ENCODE peak calls at places on chromosome 7, in seven cellular contexts. T is stomach, R is body of pancreas, U is GM12878, V is HCT116, K is transverse colon, H is esophagus squamous epithelium. C is an unnamed sample.

GRCh38 chr7:42155836-42156540 is 81.0 kb downstream of the GLI3 start:
- DNase-seq in V (no peak), U (no peak), K (no peak), R (no peak), T (no peak), H (no peak), C (no peak)

GRCh38 chr7:156820445-156821063 is 72.4 kb downstream of the LMBR1 start:
- DNase-seq in T (no peak), U (no peak), H (no peak), R (no peak), K (no peak), V (no peak), C (no peak)

GRCh38 chr7:93906267-93906666 is at the start of gene GNGT1:
- DNase-seq in H (no peak), V (no peak), T (no peak), U (no peak), R (no peak), K (no peak), C (no peak)

GRCh38 chr7:151579642-151580041 is 59.9 kb upstream of the RHEB start:
- DNase-seq in H (no peak), T (no peak), V (no peak), K (no peak), R (no peak), U (no peak), C (no peak)

GRCh38 chr7:84042110-84042539 is 152.5 kb downstream of the SEMA3A start:
- DNase-seq in U (no peak), T (peak; percentile 26), H (no peak), R (no peak), K (no peak), V (peak; percentile 36), C (peak; percentile 29)

GRCh38 chr7:21218155-21218554 is 209.7 kb upstream of the SP4 start:
- DNase-seq in K (no peak), T (no peak), R (no peak), V (no peak), U (no peak), H (no peak), C (no peak)

GRCh38 chr7:90250601-90251303 is 5.8 kb downstream of the CFAP69 start:
- DNase-seq in K (no peak), T (no peak), R (no peak), H (no peak), V (no peak), U (no peak), C (no peak)

GRCh38 chr7:139583826-139584553 is 60.5 kb downstream of the CLEC2L start:
- DNase-seq in H (no peak), V (no peak), K (no peak), T (peak; percentile 15), R (no peak), U (no peak), C (no peak)

GRCh38 chr7:157685430-157686284 is 348.9 kb downstream of the DNAJB6 start:
- DNase-seq in T (no peak), R (peak; percentile 7), V (no peak), U (no peak), K (no peak), H (no peak), C (peak; percentile 70)

GRCh38 chr7:42456267-42456666 is 219.3 kb upstream of the GLI3 start:
- DNase-seq in U (no peak), V (no peak), H (no peak), T (no peak), K (no peak), R (no peak), C (no peak)

GRCh38 chr7:12684733-12685132 is 2.7 kb upstream of the ARL4A start:
- DNase-seq in R (no peak), V (no peak), U (no peak), T (no peak), K (no peak), H (no peak), C (no peak)

GRCh38 chr7:12685550-12685949 is 1.9 kb upstream of the ARL4A start:
- DNase-seq in T (no peak), V (no peak), R (peak; percentile 37), U (no peak), K (no peak), H (no peak), C (peak; percentile 85)

GRCh38 chr7:12686234-12686893 is 1.1 kb upstream of the ARL4A start:
- DNase-seq in K (peak; percentile 97), H (peak; percentile 72), T (peak; percentile 92), U (peak; percentile 36), R (peak; percentile 94), V (peak; percentile 87), C (peak; percentile 91)

GRCh38 chr7:12687213-12688171 is at the start of gene ARL4A:
- DNase-seq in U (peak; percentile 47), V (peak; percentile 96), H (peak; percentile 92), K (peak; percentile 99), R (peak; percentile 99), T (peak; percentile 99), C (peak; percentile 100)

DNA sequence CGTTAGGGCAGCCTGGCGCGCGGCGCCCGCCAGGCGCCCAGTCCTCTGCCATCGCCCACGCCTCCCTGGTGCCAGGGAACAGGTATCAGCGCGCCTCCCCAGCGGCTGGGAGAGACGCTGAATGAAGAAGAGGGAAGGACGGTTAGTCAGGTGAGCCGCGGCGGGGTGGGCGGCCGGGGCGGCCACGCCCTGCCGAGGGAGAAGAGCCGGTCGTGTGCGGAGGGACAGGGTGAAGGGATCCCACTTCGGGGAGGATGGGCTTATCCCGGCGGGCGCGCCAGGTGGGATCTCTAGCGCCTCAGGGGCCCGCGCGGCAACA is 580 bp upstream of the ARL4A start:
- DNase-seq in K (no peak), V (no peak), U (no peak), T (no peak), H (no peak), R (no peak), C (no peak)
- TF ChIP-seq POLR2A in K (no peak), V (peak; percentile 39), U (no peak), T (no peak), H (peak; percentile 49), R (peak; percentile 8), C (no peak)

GRCh38 chr7:2804227-2804763 is 39.8 kb downstream of the GNA12 start:
- DNase-seq in K (peak; percentile 54), V (no peak), R (no peak), T (no peak), U (no peak), H (no peak), C (no peak)
- TF ChIP-seq CTCF in K (no peak), V (peak; percentile 37), R (no peak), T (no peak), U (no peak), H (no peak), C (no peak)

DNA sequence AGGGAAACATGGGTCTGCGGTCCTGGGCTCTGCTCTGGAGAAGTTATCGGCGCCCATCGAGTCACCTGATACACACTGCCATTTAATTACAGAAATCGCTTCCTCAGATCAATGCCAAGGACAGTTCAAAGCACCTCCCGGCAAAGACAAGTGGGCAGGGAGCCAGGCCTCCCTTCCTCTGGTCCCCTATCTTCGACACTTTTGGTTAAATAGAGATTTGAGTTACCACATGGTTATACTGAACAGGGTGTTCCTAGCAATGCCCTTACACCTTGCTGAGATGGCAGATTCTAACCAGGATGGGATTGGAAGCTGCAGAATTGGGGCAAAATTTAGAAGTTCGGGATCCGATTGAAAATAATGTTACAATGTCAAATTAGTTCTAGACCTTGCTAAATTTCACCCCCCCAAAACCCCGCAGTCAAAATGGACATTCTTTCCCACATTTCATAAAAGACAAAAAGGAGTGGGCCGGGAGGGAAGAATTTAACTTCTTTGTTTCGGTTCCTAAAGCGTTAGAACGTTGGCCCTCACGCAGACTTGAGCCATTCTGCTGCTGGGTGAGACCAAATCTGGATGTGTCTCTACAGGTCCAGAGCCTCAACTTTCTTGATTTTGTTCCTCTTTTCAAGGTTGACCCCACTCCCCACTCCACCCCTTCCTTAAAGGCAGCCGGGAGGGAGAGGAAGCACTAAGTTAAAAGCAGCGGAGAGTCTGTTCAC is 2.2 kb upstream of the DLX5 start:
- DNase-seq in V (no peak), T (no peak), R (no peak), U (no peak), K (no peak), H (no peak), C (no peak)
- H3K4me3 ChIP-seq in V (no peak overlapping the region), T (peak overlapping the region; percentile 24), R (no peak overlapping the region), U (no peak overlapping the region), K (peak overlapping the region; percentile 7), H (peak overlapping the region; percentile 16), C (no peak overlapping the region)

GRCh38 chr7:33965116-33965827 is 59.9 kb downstream of the BMPER start:
- DNase-seq in V (no peak), R (no peak), U (no peak), T (no peak), K (no peak), H (no peak), C (no peak)
- TF ChIP-seq POLR2A in V (no peak), R (no peak), U (no peak), T (no peak), K (no peak), H (no peak), C (no peak)